ENCODE peak calls at places on chromosomes 4 and X, in eight cellular contexts. N is hippocampal formation; L is activated CD4-positive, alpha-beta T cell treated with anti-CD3 and anti-CD28 coated beads for 36 hours; J is HCEC 1CT; H is Right ventricle myocardium superior; T is iPS DF 6.9; G is aorta; B is HT1080. I is an unnamed sample.

GRCh38 chrX:2497961-2498780 is 2.6 kb downstream of the DHRSX start:
- DNase-seq in N (no peak), L (no peak), J (no peak), H (peak), T (no peak), G (no peak), B (no peak), I (peak)

GRCh38 chrX:43664708-43665107 is 8.6 kb downstream of the MAOA start:
- DNase-seq in N (no peak), L (no peak), J (no peak), H (no peak), T (no peak), G (no peak), B (no peak), I (no peak)

GRCh38 chr4:95293014-95293413 is 255.8 kb downstream of the UNC5C start:
- DNase-seq in N (no peak), L (no peak), J (no peak), H (no peak), T (no peak), G (no peak), B (peak), I (no peak)

GRCh38 chr4:153434190-153434589 is 32.0 kb upstream of the TMEM131L start:
- DNase-seq in N (no peak), L (no peak), J (no peak), H (no peak), T (no peak), G (no peak), B (no peak), I (no peak)

GRCh38 chrX:119757979-119758681 is at the start of gene SOWAHD:
- DNase-seq in N (no peak), L (peak), J (no peak), H (peak), T (no peak), G (no peak), B (no peak), I (no peak)

GRCh38 chr4:147753047-147753446 is 21.2 kb downstream of the ARHGAP10 start:
- DNase-seq in N (no peak), L (no peak), J (no peak), H (no peak), T (no peak), G (no peak), B (no peak), I (no peak)

GRCh38 chr4:72744103-72744725 is 175.2 kb upstream of the ADAMTS3 start:
- DNase-seq in N (no peak), L (no peak), J (no peak), H (no peak), T (no peak), G (no peak), B (peak), I (no peak)

GRCh38 chr4:179399054-179399782 is 1957.0 kb upstream of the AGA start:
- DNase-seq in N (no peak), L (no peak), J (no peak), H (no peak), T (no peak), G (no peak), B (no peak), I (no peak)

GRCh38 chr4:5640096-5640495 is 68.3 kb downstream of the EVC2 start:
- DNase-seq in N (no peak), L (no peak), J (no peak), H (no peak), T (no peak), G (no peak), B (no peak), I (no peak)

GRCh38 chrX:150157291-150157690 is 205.8 kb upstream of the MAMLD1 start:
- DNase-seq in N (no peak), L (no peak), J (no peak), H (no peak), T (no peak), G (no peak), B (no peak), I (no peak)

GRCh38 chrX:124033821-124034220 is 72.3 kb downstream of the STAG2 start:
- DNase-seq in N (no peak), L (no peak), J (peak), H (no peak), T (no peak), G (no peak), B (peak), I (no peak)

GRCh38 chr4:57550143-57550542 is 440.0 kb upstream of the IGFBP7 start:
- DNase-seq in N (peak), L (no peak), J (no peak), H (no peak), T (no peak), G (no peak), B (no peak), I (no peak)

GRCh38 chr4:42248986-42249385 is 96.5 kb upstream of the BEND4 start:
- DNase-seq in N (no peak), L (no peak), J (no peak), H (no peak), T (no peak), G (no peak), B (no peak), I (no peak)

GRCh38 chr4:71095141-71095939 is 101.9 kb downstream of the DCK start:
- DNase-seq in N (no peak), L (no peak), J (no peak), H (no peak), T (no peak), G (no peak), B (no peak), I (no peak)

GRCh38 chrX:41110801-41111625 is 25.8 kb downstream of the USP9X start:
- DNase-seq in N (no peak), L (no peak), J (no peak), H (no peak), T (no peak), G (no peak), B (no peak), I (no peak)

GRCh38 chrX:22032084-22032483 is at the start of gene PHEX:
- DNase-seq in N (no peak), L (no peak), J (no peak), H (no peak), T (no peak), G (no peak), B (no peak), I (no peak)

GRCh38 chr4:159977907-159978617 is 875.2 kb downstream of the RAPGEF2 start:
- DNase-seq in N (no peak), L (no peak), J (no peak), H (no peak), T (no peak), G (no peak), B (no peak), I (no peak)

GRCh38 chrX:72540318-72540717 is 32.3 kb downstream of the HDAC8 start:
- DNase-seq in N (peak), L (no peak), J (peak), H (no peak), T (no peak), G (no peak), B (no peak), I (no peak)

GRCh38 chrX:54950730-54951375 is 30.2 kb downstream of the TRO start:
- DNase-seq in N (no peak), L (no peak), J (no peak), H (no peak), T (no peak), G (no peak), B (no peak), I (no peak)

GRCh38 chrX:107450823-107451509 is 1.5 kb downstream of the FRMPD3 start:
- DNase-seq in N (no peak), L (peak), J (no peak), H (no peak), T (no peak), G (no peak), B (no peak), I (no peak)

GRCh38 chrX:10467793-10468192 is 152.6 kb downstream of the MID1 start:
- DNase-seq in N (no peak), L (no peak), J (no peak), H (no peak), T (no peak), G (no peak), B (no peak), I (no peak)

GRCh38 chrX:94058728-94059382 is 384.8 kb downstream of the FAM133A start:
- DNase-seq in N (no peak), L (no peak), J (no peak), H (no peak), T (no peak), G (no peak), B (peak), I (no peak)

GRCh38 chrX:24996096-24996709 is 19.6 kb downstream of the ARX start:
- DNase-seq in N (no peak), L (no peak), J (no peak), H (no peak), T (no peak), G (no peak), B (no peak), I (no peak)

GRCh38 chr4:169268951-169269781 is 1.6 kb downstream of the SH3RF1 start:
- DNase-seq in N (no peak), L (no peak), J (peak), H (no peak), T (no peak), G (no peak), B (peak), I (no peak)

GRCh38 chrX:102917801-102918200 is 19.3 kb upstream of the RAB40AL start:
- DNase-seq in N (no peak), L (no peak), J (no peak), H (no peak), T (no peak), G (no peak), B (no peak), I (no peak)

GRCh38 chr4:26574563-26574962 is 9.3 kb upstream of the TBC1D19 start:
- DNase-seq in N (no peak), L (no peak), J (no peak), H (no peak), T (no peak), G (no peak), B (no peak), I (no peak)

GRCh38 chr4:98260579-98261290 is 449 bp upstream of the RAP1GDS1 start:
- DNase-seq in N (peak), L (peak), J (peak), H (peak), T (no peak), G (peak), B (peak), I (peak)

GRCh38 chr4:73917081-73917501 is 47.9 kb downstream of the CXCL1 start:
- DNase-seq in N (no peak), L (no peak), J (peak), H (no peak), T (no peak), G (no peak), B (peak), I (no peak)

GRCh38 chrX:30620980-30621716 is 32.1 kb upstream of the GK start:
- DNase-seq in N (no peak), L (no peak), J (peak), H (no peak), T (no peak), G (no peak), B (peak), I (no peak)

GRCh38 chr4:77284036-77284435 is 127.0 kb downstream of the CCNG2 start:
- DNase-seq in N (no peak), L (no peak), J (no peak), H (no peak), T (no peak), G (no peak), B (peak), I (no peak)

GRCh38 chr4:165584916-165585315 is 206.1 kb downstream of the CPE start:
- DNase-seq in N (no peak), L (no peak), J (no peak), H (no peak), T (no peak), G (no peak), B (no peak), I (no peak)

GRCh38 chrX:53088136-53088974 is 5.6 kb upstream of the KANTR start:
- DNase-seq in N (peak), L (peak), J (peak), H (peak), T (no peak), G (peak), B (no peak), I (peak)

GRCh38 chr4:80610845-80611244 is 275.3 kb downstream of the CFAP299 start:
- DNase-seq in N (no peak), L (no peak), J (peak), H (no peak), T (no peak), G (no peak), B (peak), I (no peak)

GRCh38 chrX:131621650-131622049 is 77.8 kb downstream of the OR13H1 start:
- DNase-seq in N (no peak), L (no peak), J (peak), H (no peak), T (no peak), G (no peak), B (peak), I (no peak)

I was measured in sciatic nerve.